ENCODE peak calls at places on chromosomes 1 and 21, in five cellular contexts. P is H9, L is IMR-90, A is neuronal stem cell, N is trophoblast cell. Z is an unnamed sample.

GRCh38 chr1:174398246-174398645 is 49.5 kb upstream of the GPR52 start:
- DNase-seq in P (no peak), L (peak; percentile 96), A (no peak), N (no peak), Z (peak; percentile 95)

GRCh38 chr1:201937624-201938212 is 8.6 kb downstream of the LMOD1 start:
- DNase-seq in P (no peak), L (peak; percentile 93), A (no peak), N (no peak), Z (peak; percentile 91)

GRCh38 chr1:165869343-165869742 is 41.9 kb downstream of the UCK2 start:
- DNase-seq in P (no peak), L (no peak), A (no peak), N (no peak), Z (no peak)

GRCh38 chr1:15945832-15946448 is 30.0 kb downstream of the ZBTB17 start:
- DNase-seq in P (no peak), L (no peak), A (no peak), N (no peak), Z (no peak)

GRCh38 chr1:2214541-2215241 is 13.4 kb upstream of the SKI start:
- DNase-seq in P (no peak), L (no peak), A (no peak), N (no peak), Z (no peak)

GRCh38 chr21:44817914-44818635 is at the start of gene SUMO3:
- DNase-seq in P (peak; percentile 74), L (peak; percentile 76), A (peak; percentile 80), N (peak; percentile 53), Z (peak; percentile 75)

GRCh38 chr1:20732588-20733360 is at the start of gene SH2D5:
- DNase-seq in P (peak; percentile 77), L (peak; percentile 99), A (peak; percentile 58), N (peak; percentile 94), Z (peak; percentile 97)

GRCh38 chr1:7256526-7256925 is 471.3 kb downstream of the CAMTA1 start:
- DNase-seq in P (no peak), L (no peak), A (no peak), N (no peak), Z (no peak)

GRCh38 chr1:95113684-95114083 is 3.5 kb upstream of the TLCD4 start:
- DNase-seq in P (no peak), L (no peak), A (no peak), N (no peak), Z (no peak)

GRCh38 chr1:168301664-168302320 is 21.1 kb downstream of the TBX19 start:
- DNase-seq in P (no peak), L (peak; percentile 61), A (no peak), N (peak; percentile 94), Z (peak; percentile 3)

GRCh38 chr1:241413974-241414373 is 57.0 kb upstream of the RGS7 start:
- DNase-seq in P (no peak), L (no peak), A (no peak), N (no peak), Z (no peak)

GRCh38 chr21:36344931-36345330 is 24.9 kb downstream of the MORC3 start:
- DNase-seq in P (no peak), L (no peak), A (no peak), N (no peak), Z (no peak)

GRCh38 chr21:46142581-46143473 is 12.6 kb downstream of the FTCD start:
- DNase-seq in P (no peak), L (no peak), A (no peak), N (no peak), Z (no peak)

GRCh38 chr1:181743878-181744312 is 260.6 kb downstream of the CACNA1E start:
- DNase-seq in P (no peak), L (no peak), A (no peak), N (no peak), Z (no peak)

GRCh38 chr1:22611530-22611947 is 24.9 kb upstream of the C1QA start:
- DNase-seq in P (peak; percentile 87), L (peak; percentile 56), A (peak; percentile 80), N (peak; percentile 22), Z (peak; percentile 66)

GRCh38 chr1:11384170-11384554 is 94.8 kb upstream of the DISP3 start:
- DNase-seq in P (no peak), L (peak; percentile 13), A (no peak), N (no peak), Z (no peak)

GRCh38 chr1:177444997-177445746 is 274.4 kb downstream of the BRINP2 start:
- DNase-seq in P (no peak), L (no peak), A (no peak), N (peak; percentile 46), Z (no peak)

GRCh38 chr1:87528754-87529517 is 200.3 kb downstream of the LMO4 start:
- DNase-seq in P (no peak), L (no peak), A (no peak), N (no peak), Z (no peak)

GRCh38 chr1:20494609-20495311 is 8.8 kb upstream of the CAMK2N1 start:
- DNase-seq in P (no peak), L (peak; percentile 95), A (no peak), N (peak; percentile 63), Z (peak; percentile 90)

GRCh38 chr1:41485605-41486004 is 1.1 kb upstream of the EDN2 start:
- DNase-seq in P (no peak), L (peak; percentile 79), A (no peak), N (peak; percentile 52), Z (peak; percentile 97)

GRCh38 chr1:113021430-113022085 is 51.4 kb upstream of the LRIG2 start:
- DNase-seq in P (no peak), L (no peak), A (no peak), N (no peak), Z (no peak)

GRCh38 chr21:32412162-32412997 is at the start of gene EVA1C:
- DNase-seq in P (peak; percentile 69), L (peak; percentile 30), A (no peak), N (no peak), Z (no peak)

GRCh38 chr1:231177971-231178370 is 16.1 kb downstream of the TRIM67 start:
- DNase-seq in P (no peak), L (no peak), A (no peak), N (no peak), Z (no peak)

GRCh38 chr1:94872771-94873495 is 52.8 kb downstream of the SLC44A3 start:
- DNase-seq in P (no peak), L (peak; percentile 29), A (no peak), N (no peak), Z (no peak)

GRCh38 chr21:23809573-23809972 is 1797.7 kb downstream of the MRPL39 start:
- DNase-seq in P (no peak), L (no peak), A (no peak), N (no peak), Z (no peak)
- H2AK5ac ChIP-seq in P (no peak overlapping the region), L (no peak overlapping the region), A (no peak overlapping the region), N (no peak overlapping the region), Z (no peak overlapping the region)

GRCh38 chr1:19011832-19012231 is 55.4 kb upstream of the IFFO2 start:
- DNase-seq in P (no peak), L (no peak), A (no peak), N (peak; percentile 44), Z (peak; percentile 26)

GRCh38 chr1:19013826-19014548 is 57.5 kb upstream of the IFFO2 start:
- DNase-seq in P (no peak), L (no peak), A (no peak), N (no peak), Z (no peak)

GRCh38 chr1:19010995-19011696 is 54.7 kb upstream of the IFFO2 start:
- DNase-seq in P (peak; percentile 68), L (peak; percentile 97), A (peak; percentile 45), N (peak; percentile 96), Z (peak; percentile 99)

GRCh38 chr1:19015476-19015875 is 59.0 kb upstream of the IFFO2 start:
- DNase-seq in P (no peak), L (no peak), A (no peak), N (no peak), Z (no peak)

DNA sequence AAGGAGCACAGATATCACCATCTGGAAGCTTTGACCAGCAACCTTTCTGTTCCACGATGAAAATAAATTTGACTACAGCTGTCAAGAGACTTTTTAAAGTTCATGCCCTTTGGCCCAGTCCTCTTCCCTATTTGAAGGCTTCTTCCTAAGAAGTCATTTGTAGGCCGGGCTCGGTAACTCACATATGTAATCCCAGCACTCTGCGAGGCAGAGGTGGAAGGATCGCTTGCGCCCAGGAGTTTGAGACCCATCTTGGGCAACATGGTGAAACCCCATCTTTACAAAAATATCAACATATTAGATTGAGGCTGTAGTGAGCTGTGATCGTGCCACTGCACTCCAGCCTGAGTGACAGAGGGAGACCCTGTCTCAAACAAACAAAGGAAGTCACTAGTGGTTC is 58.3 kb upstream of the IFFO2 start:
- DNase-seq in P (no peak), L (no peak), A (no peak), N (no peak), Z (no peak)
- H2AK5ac ChIP-seq in P (no peak overlapping the region), L (no peak overlapping the region), A (no peak overlapping the region), N (peak overlapping the region; percentile 42), Z (no peak overlapping the region)

DNA sequence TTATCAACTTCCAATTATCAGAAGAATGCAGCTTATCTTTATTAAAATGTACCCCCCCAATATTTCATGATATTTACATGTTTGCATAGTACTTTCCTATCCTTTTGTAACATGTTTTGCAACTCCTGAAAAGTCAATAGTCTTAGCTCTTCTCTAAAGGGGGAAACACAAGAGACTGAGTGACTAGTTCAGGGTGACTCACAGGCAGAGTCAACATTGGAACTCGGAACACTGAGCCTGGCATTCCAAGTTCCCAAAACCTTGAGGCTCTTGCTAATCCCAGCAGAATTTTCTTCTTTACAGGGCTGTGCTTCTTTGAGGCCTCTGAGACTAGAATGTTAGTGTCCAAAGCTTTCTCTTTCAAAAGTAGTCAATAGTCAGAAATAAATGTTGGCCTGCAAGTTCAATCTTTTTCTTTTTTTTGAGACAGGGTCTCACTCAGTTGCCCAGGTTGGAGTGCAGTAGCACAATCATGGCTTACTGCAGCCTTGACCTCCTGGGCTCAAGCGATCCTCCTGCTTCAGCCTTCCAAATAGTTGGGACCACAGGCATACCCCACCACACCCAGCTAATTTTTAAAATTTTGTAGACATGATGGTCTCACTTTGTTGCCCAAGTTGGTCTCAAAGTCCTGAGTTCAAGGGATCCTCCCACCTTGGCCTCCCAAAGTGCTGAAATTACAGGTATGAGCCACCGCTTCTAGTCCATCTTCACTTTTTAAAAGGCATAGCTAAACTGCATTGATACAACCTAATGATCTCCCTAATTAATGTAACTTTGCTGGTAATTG is 37.5 kb downstream of the ZNF281 start:
- DNase-seq in P (no peak), L (peak; percentile 88), A (no peak), N (peak; percentile 58), Z (peak; percentile 83)
- H2AK5ac ChIP-seq in P (no peak overlapping the region), L (peak overlapping the region; percentile 67), A (no peak overlapping the region), N (no peak overlapping the region), Z (peak overlapping the region; percentile 88)

DNA sequence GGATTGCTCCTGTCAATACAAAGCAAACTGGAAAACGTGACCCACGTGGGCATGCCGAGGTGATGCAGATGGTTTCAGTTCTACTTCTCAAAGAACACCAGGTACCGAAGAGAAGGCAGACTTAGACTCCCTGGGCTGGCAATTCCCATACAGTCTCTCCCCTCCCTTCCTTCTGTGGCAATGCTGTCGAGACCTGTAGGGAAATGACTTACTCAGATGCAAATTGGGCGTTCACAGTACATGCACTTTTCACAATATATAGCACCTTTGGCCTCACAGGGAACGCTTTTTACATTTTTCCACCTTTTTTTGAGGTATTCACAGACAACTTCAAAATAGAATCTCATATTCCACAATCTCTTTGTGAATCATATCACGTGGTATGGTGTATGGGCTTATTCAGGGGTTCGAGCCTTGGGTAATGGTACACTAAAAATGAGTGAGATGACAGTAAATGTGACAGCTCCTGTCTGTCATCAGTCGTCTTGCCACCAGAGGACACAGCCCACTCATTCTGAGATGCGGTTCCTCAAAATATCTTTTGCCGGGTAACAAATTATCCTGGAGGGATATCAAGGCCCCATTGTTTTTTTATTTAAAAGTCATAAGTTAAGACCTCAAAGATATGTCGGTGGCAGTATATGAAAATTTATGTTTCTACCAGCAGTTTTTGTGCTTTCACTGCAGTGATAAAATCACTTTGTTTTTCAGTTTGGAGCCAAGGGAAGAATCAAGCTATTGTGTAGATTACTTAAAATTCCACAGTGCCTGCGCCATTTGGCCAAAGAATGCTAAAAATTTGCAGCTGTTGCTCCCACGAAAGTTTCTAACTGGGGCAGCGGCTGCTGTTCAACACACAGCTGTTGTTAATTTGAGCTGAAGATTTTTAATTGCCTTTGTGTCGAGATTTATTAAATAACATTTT is 168.4 kb downstream of the ZZZ3 start:
- DNase-seq in P (peak; percentile 50), L (peak; percentile 86), A (peak; percentile 58), N (peak; percentile 75), Z (peak; percentile 69)
- H2AK5ac ChIP-seq in P (no peak overlapping the region), L (peak overlapping the region; percentile 99), A (no peak overlapping the region), N (peak overlapping the region; percentile 64), Z (peak overlapping the region; percentile 99)

Z was measured in mesenchymal stem cell.